ENCODE peak calls at places on chromosomes 3 and 15, in five cellular contexts. One of them, this sample, is unnamed.

GRCh38 chr3:194364652-194365434 is 4.7 kb downstream of the LRRC15 start:
- DNase-seq in dorsolateral prefrontal cortex: no peak
- DNase-seq in CD8-positive, alpha-beta T cell: no peak
- DNase-seq in heart left ventricle: no peak
- DNase-seq in mammary epithelial cell: no peak
- DNase-seq in this sample: peak

GRCh38 chr3:62723636-62724217 is 151.5 kb downstream of the CADPS start:
- DNase-seq in dorsolateral prefrontal cortex: peak
- DNase-seq in CD8-positive, alpha-beta T cell: no peak
- DNase-seq in heart left ventricle: no peak
- DNase-seq in mammary epithelial cell: no peak
- DNase-seq in this sample: no peak

GRCh38 chr3:64266065-64266874 is 41.0 kb upstream of the PRICKLE2 start:
- DNase-seq in dorsolateral prefrontal cortex: no peak
- DNase-seq in CD8-positive, alpha-beta T cell: no peak
- DNase-seq in heart left ventricle: no peak
- DNase-seq in mammary epithelial cell: peak
- DNase-seq in this sample: no peak

GRCh38 chr15:95263751-95264150 is 1032.4 kb downstream of the MCTP2 start:
- DNase-seq in dorsolateral prefrontal cortex: no peak
- DNase-seq in CD8-positive, alpha-beta T cell: no peak
- DNase-seq in heart left ventricle: no peak
- DNase-seq in mammary epithelial cell: no peak
- DNase-seq in this sample: no peak

GRCh38 chr3:5330152-5330810 is 142.8 kb downstream of the EDEM1 start:
- DNase-seq in dorsolateral prefrontal cortex: peak
- DNase-seq in CD8-positive, alpha-beta T cell: no peak
- DNase-seq in heart left ventricle: no peak
- DNase-seq in mammary epithelial cell: peak
- DNase-seq in this sample: no peak

GRCh38 chr3:13451301-13451673 is 28.8 kb upstream of the HDAC11 start:
- DNase-seq in dorsolateral prefrontal cortex: no peak
- DNase-seq in CD8-positive, alpha-beta T cell: no peak
- DNase-seq in heart left ventricle: no peak
- DNase-seq in mammary epithelial cell: peak
- DNase-seq in this sample: no peak

GRCh38 chr3:13414040-13414729 is 5.9 kb downstream of the NUP210 start:
- DNase-seq in dorsolateral prefrontal cortex: peak
- DNase-seq in CD8-positive, alpha-beta T cell: peak
- DNase-seq in heart left ventricle: peak
- DNase-seq in mammary epithelial cell: no peak
- DNase-seq in this sample: peak

GRCh38 chr3:30933478-30934207 is 39.2 kb upstream of the GADL1 start:
- DNase-seq in dorsolateral prefrontal cortex: no peak
- DNase-seq in CD8-positive, alpha-beta T cell: no peak
- DNase-seq in heart left ventricle: no peak
- DNase-seq in mammary epithelial cell: no peak
- DNase-seq in this sample: no peak

GRCh38 chr3:101828289-101828688 is 21.0 kb upstream of the NFKBIZ start:
- DNase-seq in dorsolateral prefrontal cortex: no peak
- DNase-seq in CD8-positive, alpha-beta T cell: no peak
- DNase-seq in heart left ventricle: no peak
- DNase-seq in mammary epithelial cell: no peak
- DNase-seq in this sample: no peak

DNA sequence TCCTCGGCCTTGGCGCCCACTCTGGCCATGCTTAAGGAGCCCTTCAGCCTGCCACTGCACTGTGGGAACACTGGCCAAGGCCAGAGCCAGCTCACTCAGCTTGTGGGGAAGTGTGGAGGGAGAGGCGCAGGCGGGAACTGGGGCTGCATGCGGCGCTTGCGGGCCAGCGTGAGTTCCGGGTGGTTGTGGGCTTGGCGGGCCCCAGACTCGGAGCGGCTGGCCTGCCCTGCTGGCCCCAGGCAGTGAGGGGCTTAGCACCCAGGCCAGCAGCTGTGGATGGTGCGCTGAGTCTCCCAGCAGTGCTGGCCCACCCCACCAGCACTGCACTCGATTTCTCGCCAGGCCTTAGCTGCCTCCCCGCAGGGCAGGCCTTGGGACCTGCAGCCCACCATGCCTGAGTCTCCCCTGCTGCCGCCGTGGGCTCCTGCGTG is 13.1 kb upstream of the UBP1 start:
- DNase-seq in dorsolateral prefrontal cortex: no peak
- DNase-seq in CD8-positive, alpha-beta T cell: no peak
- DNase-seq in heart left ventricle: no peak
- DNase-seq in mammary epithelial cell: no peak
- DNase-seq in this sample: no peak
- H3K27ac ChIP-seq in dorsolateral prefrontal cortex: no peak
- H3K27ac ChIP-seq in CD8-positive, alpha-beta T cell: no peak
- H3K27ac ChIP-seq in heart left ventricle: no peak
- H3K27ac ChIP-seq in mammary epithelial cell: no peak
- H3K27ac ChIP-seq in this sample: no peak

GRCh38 chr3:50568947-50569749 is at the start of gene HEMK1:
- DNase-seq in dorsolateral prefrontal cortex: peak
- DNase-seq in CD8-positive, alpha-beta T cell: peak
- DNase-seq in heart left ventricle: peak
- DNase-seq in mammary epithelial cell: peak
- DNase-seq in this sample: peak

GRCh38 chr3:50567011-50567385 is 549 bp downstream of the C3orf18 start:
- DNase-seq in dorsolateral prefrontal cortex: no peak
- DNase-seq in CD8-positive, alpha-beta T cell: no peak
- DNase-seq in heart left ventricle: no peak
- DNase-seq in mammary epithelial cell: no peak
- DNase-seq in this sample: no peak

GRCh38 chr3:50564321-50564720 is 3.2 kb downstream of the C3orf18 start:
- DNase-seq in dorsolateral prefrontal cortex: no peak
- DNase-seq in CD8-positive, alpha-beta T cell: no peak
- DNase-seq in heart left ventricle: no peak
- DNase-seq in mammary epithelial cell: no peak
- DNase-seq in this sample: no peak

GRCh38 chr3:50570508-50571279 is 1.4 kb downstream of the HEMK1 start:
- DNase-seq in dorsolateral prefrontal cortex: no peak
- DNase-seq in CD8-positive, alpha-beta T cell: no peak
- DNase-seq in heart left ventricle: no peak
- DNase-seq in mammary epithelial cell: no peak
- DNase-seq in this sample: no peak

DNA sequence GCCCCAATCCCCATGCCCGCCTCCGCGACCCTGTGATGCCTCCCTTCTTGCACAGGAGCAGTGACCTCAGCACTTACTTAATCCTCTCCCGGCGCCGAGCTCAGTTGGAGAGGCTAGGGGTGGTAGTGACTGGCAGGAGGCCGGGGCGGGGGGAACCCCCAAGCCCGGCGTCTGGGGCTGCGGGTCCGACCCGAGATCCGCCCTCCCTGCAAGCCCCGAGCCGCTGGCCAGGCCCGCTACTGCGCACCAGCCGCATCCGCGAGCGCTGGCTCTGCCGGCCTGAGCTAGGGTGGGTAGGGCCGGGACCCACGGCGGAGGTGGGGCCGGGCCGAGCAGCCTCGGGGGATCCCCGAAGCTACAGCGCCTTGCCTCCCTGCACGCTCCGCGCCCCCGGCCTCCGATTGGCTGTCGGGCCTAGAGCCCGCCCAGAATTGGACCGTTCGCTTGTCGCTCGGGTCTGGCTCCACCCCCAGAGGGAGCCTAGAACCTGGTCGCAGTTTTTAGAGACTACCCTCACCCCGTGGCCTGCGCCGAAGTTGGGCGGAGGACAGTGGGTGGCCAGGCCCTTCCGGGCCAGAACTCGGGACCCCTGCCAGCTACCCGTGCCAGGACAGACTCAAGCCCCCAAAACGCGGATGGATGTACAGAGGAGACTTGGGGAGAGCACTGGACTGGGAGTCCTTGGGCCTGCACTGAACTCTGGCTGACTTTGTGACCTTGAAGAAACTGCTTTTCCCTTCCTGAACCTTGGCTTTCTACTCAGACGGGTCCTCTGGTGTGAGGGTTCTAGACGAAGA is at the start of gene C3orf18:
- DNase-seq in dorsolateral prefrontal cortex: peak
- DNase-seq in CD8-positive, alpha-beta T cell: peak
- DNase-seq in heart left ventricle: peak
- DNase-seq in mammary epithelial cell: no peak
- DNase-seq in this sample: peak
- H3K27ac ChIP-seq in dorsolateral prefrontal cortex: peak
- H3K27ac ChIP-seq in CD8-positive, alpha-beta T cell: peak
- H3K27ac ChIP-seq in heart left ventricle: peak
- H3K27ac ChIP-seq in mammary epithelial cell: no peak
- H3K27ac ChIP-seq in this sample: peak

GRCh38 chr3:151371531-151371930 is 13.0 kb downstream of the P2RY12 start:
- DNase-seq in dorsolateral prefrontal cortex: no peak
- DNase-seq in CD8-positive, alpha-beta T cell: no peak
- DNase-seq in heart left ventricle: no peak
- DNase-seq in mammary epithelial cell: no peak
- DNase-seq in this sample: no peak
- H3K27ac ChIP-seq in dorsolateral prefrontal cortex: no peak
- H3K27ac ChIP-seq in CD8-positive, alpha-beta T cell: no peak
- H3K27ac ChIP-seq in heart left ventricle: no peak
- H3K27ac ChIP-seq in mammary epithelial cell: no peak
- H3K27ac ChIP-seq in this sample: no peak

DNA sequence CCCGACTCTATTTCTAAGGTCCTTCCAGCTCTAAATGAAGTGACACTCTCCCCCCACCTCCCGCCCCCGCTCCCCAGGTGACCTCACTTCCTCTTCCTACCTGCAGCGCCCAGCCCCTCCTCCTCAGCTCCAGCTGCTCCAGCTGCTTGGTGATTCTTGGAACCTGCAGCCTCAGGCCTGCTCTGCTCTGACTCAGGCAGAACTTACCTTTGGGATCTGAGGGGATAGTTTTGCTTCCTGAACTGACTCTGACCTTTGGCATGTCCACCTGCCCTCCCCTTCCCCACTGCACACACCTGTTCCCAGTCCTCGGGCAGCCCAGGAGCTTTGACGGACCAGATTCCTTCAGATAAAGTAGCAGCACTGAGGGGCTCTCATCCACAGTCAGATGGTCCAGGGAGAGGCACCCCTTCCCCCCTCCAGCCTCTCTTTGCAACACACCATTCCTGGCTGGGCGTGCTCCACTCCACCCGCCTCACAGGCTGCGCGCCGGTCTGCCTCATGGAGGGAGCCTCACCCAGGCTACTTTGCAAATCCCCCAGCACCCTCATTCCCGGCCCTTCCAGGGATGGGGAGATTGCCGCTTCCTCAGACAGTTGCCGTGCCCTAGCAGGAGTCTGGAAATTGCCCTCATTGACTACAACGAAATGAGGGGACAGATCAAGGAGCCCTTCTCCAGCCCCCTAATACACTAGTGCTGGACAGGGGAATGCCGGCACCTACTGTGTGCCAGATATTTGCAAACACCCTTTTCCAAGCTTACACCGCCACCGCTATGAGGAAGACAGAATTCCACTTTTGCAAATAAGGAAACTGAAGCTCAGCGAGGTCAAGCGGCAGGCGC is 695 bp upstream of the C15orf39 start:
- DNase-seq in dorsolateral prefrontal cortex: no peak
- DNase-seq in CD8-positive, alpha-beta T cell: no peak
- DNase-seq in heart left ventricle: peak
- DNase-seq in mammary epithelial cell: peak
- DNase-seq in this sample: no peak
- H3K27ac ChIP-seq in dorsolateral prefrontal cortex: peak
- H3K27ac ChIP-seq in CD8-positive, alpha-beta T cell: peak
- H3K27ac ChIP-seq in heart left ventricle: peak
- H3K27ac ChIP-seq in mammary epithelial cell: peak
- H3K27ac ChIP-seq in this sample: peak

DNA sequence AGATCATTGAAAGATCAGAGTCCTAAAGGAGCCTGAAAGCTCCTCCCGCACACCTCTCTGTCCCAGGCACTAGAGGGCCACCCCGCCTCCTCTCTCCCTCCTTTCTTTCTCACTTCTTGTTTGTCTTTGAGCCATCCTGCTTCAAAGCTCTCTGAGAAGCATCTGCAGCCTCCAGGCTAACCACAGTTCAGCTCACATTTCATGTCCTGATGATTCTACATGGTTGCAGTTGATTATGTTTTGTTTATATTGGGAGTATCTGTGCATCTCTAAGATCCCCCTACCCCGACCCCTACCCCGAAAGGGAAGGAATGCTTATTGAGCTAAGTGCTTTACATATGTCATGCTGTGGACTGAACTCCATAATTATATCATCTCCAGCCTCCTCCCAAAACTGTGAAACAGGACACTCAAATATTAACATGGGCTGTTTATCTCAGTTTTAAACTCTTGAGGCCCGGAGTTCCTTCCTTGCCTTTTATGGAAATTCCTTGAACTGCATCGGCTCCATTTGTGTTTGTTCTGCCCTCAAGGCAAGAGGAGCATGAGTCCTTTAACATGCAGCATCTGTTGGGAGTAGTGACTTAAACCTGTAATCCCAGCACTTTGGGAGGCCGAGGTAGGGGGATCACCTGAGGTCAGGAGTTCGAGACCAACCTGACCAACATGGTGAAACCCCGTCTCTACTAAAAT is 30.9 kb downstream of the MGLL start:
- DNase-seq in dorsolateral prefrontal cortex: no peak
- DNase-seq in CD8-positive, alpha-beta T cell: no peak
- DNase-seq in heart left ventricle: no peak
- DNase-seq in mammary epithelial cell: peak
- DNase-seq in this sample: no peak
- H3K27ac ChIP-seq in dorsolateral prefrontal cortex: peak
- H3K27ac ChIP-seq in CD8-positive, alpha-beta T cell: no peak
- H3K27ac ChIP-seq in heart left ventricle: peak
- H3K27ac ChIP-seq in mammary epithelial cell: no peak
- H3K27ac ChIP-seq in this sample: peak

GRCh38 chr3:158783051-158783450 is 18.8 kb upstream of the MFSD1 start:
- DNase-seq in dorsolateral prefrontal cortex: no peak
- DNase-seq in CD8-positive, alpha-beta T cell: no peak
- DNase-seq in heart left ventricle: no peak
- DNase-seq in mammary epithelial cell: no peak
- DNase-seq in this sample: no peak

GRCh38 chr3:158782283-158782682 is 19.6 kb upstream of the MFSD1 start:
- DNase-seq in dorsolateral prefrontal cortex: no peak
- DNase-seq in CD8-positive, alpha-beta T cell: no peak
- DNase-seq in heart left ventricle: no peak
- DNase-seq in mammary epithelial cell: no peak
- DNase-seq in this sample: no peak

GRCh38 chr3:158777171-158777873 is 24.5 kb upstream of the MFSD1 start:
- DNase-seq in dorsolateral prefrontal cortex: no peak
- DNase-seq in CD8-positive, alpha-beta T cell: no peak
- DNase-seq in heart left ventricle: no peak
- DNase-seq in mammary epithelial cell: no peak
- DNase-seq in this sample: no peak

GRCh38 chr3:158781859-158782258 is 20.0 kb upstream of the MFSD1 start:
- DNase-seq in dorsolateral prefrontal cortex: no peak
- DNase-seq in CD8-positive, alpha-beta T cell: no peak
- DNase-seq in heart left ventricle: no peak
- DNase-seq in mammary epithelial cell: no peak
- DNase-seq in this sample: no peak

GRCh38 chr3:158780795-158781590 is 20.9 kb upstream of the MFSD1 start:
- DNase-seq in dorsolateral prefrontal cortex: no peak
- DNase-seq in CD8-positive, alpha-beta T cell: no peak
- DNase-seq in heart left ventricle: no peak
- DNase-seq in mammary epithelial cell: no peak
- DNase-seq in this sample: no peak
- H3K27ac ChIP-seq in dorsolateral prefrontal cortex: no peak
- H3K27ac ChIP-seq in CD8-positive, alpha-beta T cell: no peak
- H3K27ac ChIP-seq in heart left ventricle: no peak
- H3K27ac ChIP-seq in mammary epithelial cell: no peak
- H3K27ac ChIP-seq in this sample: no peak

DNA sequence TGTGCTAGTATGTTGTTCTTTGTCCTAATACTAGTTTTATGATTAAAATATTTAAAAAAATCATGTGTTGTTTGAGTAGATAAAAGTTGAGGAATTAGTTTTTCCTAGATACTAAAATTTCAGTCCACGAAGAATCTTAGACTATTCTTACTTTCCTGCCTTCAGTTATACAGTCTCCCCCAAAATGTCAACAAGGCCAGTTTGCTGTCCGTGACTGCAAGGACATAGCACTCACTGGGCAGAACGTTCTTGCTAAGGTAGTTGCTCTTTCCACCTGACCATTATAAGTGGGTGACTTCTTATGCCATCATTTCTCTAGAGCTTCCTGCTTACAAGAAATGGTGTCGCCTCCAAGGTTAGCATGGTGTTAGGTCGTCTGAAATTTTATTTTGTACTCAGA is 32.8 kb downstream of the KAT2B start:
- DNase-seq in dorsolateral prefrontal cortex: no peak
- DNase-seq in CD8-positive, alpha-beta T cell: no peak
- DNase-seq in heart left ventricle: no peak
- DNase-seq in mammary epithelial cell: no peak
- DNase-seq in this sample: no peak
- H3K27ac ChIP-seq in dorsolateral prefrontal cortex: peak
- H3K27ac ChIP-seq in CD8-positive, alpha-beta T cell: no peak
- H3K27ac ChIP-seq in heart left ventricle: peak
- H3K27ac ChIP-seq in mammary epithelial cell: no peak
- H3K27ac ChIP-seq in this sample: peak

This sample was measured in left ventricle myocardium inferior.